ENCODE peak calls at places on chromosomes 3 and 15, in nine cellular contexts. P, B, G, Z, I, Q, X, C and U are unnamed samples.

GRCh38 chr3:197183582-197183981 is 114.8 kb downstream of the DLG1 start:
- DNase-seq in P (no peak), B (no peak), G (no peak), Z (peak), I (no peak), Q (no peak), X (no peak), C (no peak), U (no peak)

GRCh38 chr15:39746176-39746575 is 36.5 kb downstream of the FSIP1 start:
- DNase-seq in P (no peak), B (no peak), G (no peak), Z (no peak), I (no peak), Q (no peak), X (no peak), C (no peak), U (no peak)

GRCh38 chr3:44065311-44065710 is 176.4 kb upstream of the TOPAZ1 start:
- DNase-seq in P (no peak), B (peak), G (no peak), Z (no peak), I (no peak), Q (no peak), X (no peak), C (no peak), U (no peak)

GRCh38 chr15:84653584-84653909 is 536 bp downstream of the WDR73 start:
- DNase-seq in P (no peak), B (no peak), G (no peak), Z (no peak), I (no peak), Q (no peak), X (no peak), C (no peak), U (no peak)

GRCh38 chr3:197354195-197355059 is 56.0 kb upstream of the DLG1 start:
- DNase-seq in P (no peak), B (peak), G (peak), Z (no peak), I (no peak), Q (no peak), X (no peak), C (peak), U (no peak)

GRCh38 chr3:39250116-39250747 is 29.6 kb downstream of the CX3CR1 start:
- DNase-seq in P (no peak), B (no peak), G (no peak), Z (no peak), I (no peak), Q (no peak), X (no peak), C (no peak), U (no peak)

GRCh38 chr3:81565066-81565465 is 196.4 kb downstream of the GBE1 start:
- DNase-seq in P (no peak), B (no peak), G (no peak), Z (no peak), I (no peak), Q (peak), X (no peak), C (no peak), U (no peak)

GRCh38 chr15:68152342-68152741 is 52.8 kb downstream of the CALML4 start:
- DNase-seq in P (no peak), B (no peak), G (no peak), Z (no peak), I (no peak), Q (no peak), X (no peak), C (no peak), U (no peak)

GRCh38 chr3:112394008-112394616 is 61.2 kb downstream of the CD200 start:
- DNase-seq in P (no peak), B (no peak), G (no peak), Z (no peak), I (no peak), Q (no peak), X (no peak), C (peak), U (no peak)

GRCh38 chr15:101689901-101690300 is 34.4 kb downstream of the TARS3 start:
- DNase-seq in P (no peak), B (no peak), G (peak), Z (no peak), I (no peak), Q (peak), X (no peak), C (no peak), U (no peak)

GRCh38 chr3:8622873-8623725 is 21.5 kb downstream of the SSUH2 start:
- DNase-seq in P (peak), B (peak), G (peak), Z (peak), I (peak), Q (peak), X (peak), C (peak), U (peak)

DNA sequence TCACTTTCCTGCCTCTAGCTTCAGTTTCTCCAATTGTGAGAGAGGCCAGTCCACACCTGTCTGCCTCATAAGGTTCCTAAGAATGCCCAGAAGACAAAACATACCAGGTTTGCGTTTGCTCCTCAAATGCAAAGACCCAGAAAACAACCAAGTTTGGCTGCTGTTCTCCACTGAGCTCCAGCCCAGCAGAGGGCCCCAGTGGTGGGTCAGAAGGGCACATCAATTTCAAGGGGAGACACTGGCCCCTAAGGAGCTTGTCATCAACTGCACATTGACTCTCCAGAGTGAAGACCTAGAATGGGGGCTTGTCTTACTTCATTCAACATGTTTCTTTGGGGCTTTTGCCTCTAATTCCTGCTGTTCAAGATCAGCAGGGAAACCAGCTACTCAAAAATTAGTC is 127.9 kb upstream of the SLC6A11 start:
- DNase-seq in P (no peak), B (no peak), G (no peak), Z (peak), I (no peak), Q (no peak), X (no peak), C (no peak), U (no peak)
- TF ChIP-seq CTCF in P (no peak), B (no peak), G (no peak), Z (peak), I (no peak), Q (no peak), X (no peak), C (no peak), U (no peak)

GRCh38 chr3:169575381-169575780 is 88.1 kb downstream of the MECOM start:
- DNase-seq in P (no peak), B (no peak), G (peak), Z (no peak), I (no peak), Q (peak), X (no peak), C (no peak), U (no peak)

GRCh38 chr3:169578381-169578780 is 85.1 kb downstream of the MECOM start:
- DNase-seq in P (no peak), B (no peak), G (no peak), Z (no peak), I (no peak), Q (no peak), X (no peak), C (no peak), U (no peak)

GRCh38 chr3:169579086-169579485 is 84.4 kb downstream of the MECOM start:
- DNase-seq in P (no peak), B (no peak), G (no peak), Z (no peak), I (no peak), Q (no peak), X (no peak), C (no peak), U (no peak)

GRCh38 chr3:169574531-169574930 is 89.0 kb downstream of the MECOM start:
- DNase-seq in P (no peak), B (no peak), G (no peak), Z (no peak), I (no peak), Q (no peak), X (no peak), C (no peak), U (no peak)

DNA sequence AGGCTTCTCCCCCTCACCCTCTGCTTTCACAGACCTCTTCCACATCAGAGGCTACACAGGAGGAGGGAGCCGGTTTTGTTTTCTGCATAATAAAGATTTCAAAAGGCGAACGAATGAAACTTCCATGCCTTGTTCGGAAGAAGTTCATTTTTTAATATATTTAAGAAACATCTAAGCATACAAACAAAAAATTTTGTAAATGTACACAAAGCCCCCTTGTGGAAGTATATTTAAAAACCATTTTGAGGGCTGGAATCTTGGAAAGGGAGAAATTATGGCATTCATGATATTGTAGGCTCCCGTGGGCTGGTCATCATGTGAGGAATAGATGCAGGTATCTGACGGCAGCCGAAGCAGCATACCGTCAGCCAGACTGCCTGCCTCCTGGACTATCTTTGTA is 90.4 kb downstream of the MECOM start:
- DNase-seq in P (no peak), B (no peak), G (no peak), Z (no peak), I (no peak), Q (no peak), X (no peak), C (no peak), U (no peak)
- TF ChIP-seq CTCF in P (peak), B (no peak), G (peak), Z (no peak), I (no peak), Q (peak), X (no peak), C (no peak), U (no peak)

GRCh38 chr3:129441782-129442181 is 1.8 kb downstream of the IFT122 start:
- DNase-seq in P (no peak), B (no peak), G (peak), Z (no peak), I (no peak), Q (peak), X (no peak), C (no peak), U (no peak)

GRCh38 chr3:129440648-129441190 is 695 bp downstream of the IFT122 start:
- DNase-seq in P (no peak), B (no peak), G (no peak), Z (no peak), I (no peak), Q (no peak), X (no peak), C (no peak), U (no peak)

GRCh38 chr3:129439817-129440647 is at the start of the genes IFT122 and MBD4:
- DNase-seq in P (peak), B (peak), G (peak), Z (peak), I (peak), Q (peak), X (peak), C (peak), U (peak)

GRCh38 chr3:129441215-129441614 is 1.2 kb downstream of the IFT122 start:
- DNase-seq in P (no peak), B (no peak), G (no peak), Z (no peak), I (no peak), Q (no peak), X (no peak), C (no peak), U (no peak)

GRCh38 chr3:129439381-129439816 is 349 bp downstream of the MBD4 start:
- DNase-seq in P (no peak), B (no peak), G (peak), Z (no peak), I (no peak), Q (no peak), X (peak), C (peak), U (peak)
- TF ChIP-seq CTCF in P (no peak), B (no peak), G (no peak), Z (no peak), I (no peak), Q (no peak), X (no peak), C (no peak), U (no peak)

DNA sequence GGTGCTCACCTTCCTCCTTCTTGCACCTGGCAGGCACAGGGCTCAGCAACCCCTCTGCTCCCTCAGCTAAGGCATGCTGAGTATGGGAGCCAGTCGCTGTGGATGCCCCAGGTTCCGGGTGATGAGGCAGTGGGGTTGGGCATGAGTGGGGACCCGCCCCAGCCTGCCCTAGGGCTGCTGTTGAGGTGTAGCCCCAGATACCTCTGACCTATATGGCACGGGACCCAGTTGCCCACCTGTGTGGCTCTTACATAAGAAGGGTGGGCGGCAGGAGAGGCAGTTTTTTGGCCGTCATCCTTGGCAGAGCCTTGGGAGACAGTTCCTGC is 21.0 kb downstream of the ACSBG1 start:
- DNase-seq in P (no peak), B (no peak), G (no peak), Z (no peak), I (no peak), Q (no peak), X (no peak), C (no peak), U (no peak)
- TF ChIP-seq CTCF in P (no peak), B (no peak), G (no peak), Z (no peak), I (no peak), Q (no peak), X (no peak), C (no peak), U (no peak)